ENCODE peak calls at places on chromosomes 16 and 17, in four cellular contexts. T is GM20000, P is fibroblast of the aortic adventitia, D is lower leg skin. N is an unnamed sample.
A peak's percentile ranks its signal among the peaks of the same experiment; 100 is the strongest.

GRCh38 chr17:74199306-74200092 is 4.0 kb upstream of the RPL38 start:
- DNase-seq in T (peak; percentile 76), P (peak; percentile 43), D (peak; percentile 94), N (peak; percentile 85)

GRCh38 chr17:41382396-41382795 is 290 bp upstream of the KRT34 start:
- DNase-seq in P (peak; percentile 31), D (no peak), T (no peak), N (no peak)

GRCh38 chr17:48552453-48553189 is 7.7 kb upstream of the HOXB2 start:
- DNase-seq in D (no peak), T (peak; percentile 70), P (peak; percentile 70), N (no peak)

GRCh38 chr16:54897930-54898329 is 32.7 kb upstream of the IRX5 start:
- DNase-seq in P (no peak), T (no peak), D (no peak), N (no peak)

GRCh38 chr17:61128671-61129115 is 270.9 kb upstream of the TBX2 start:
- DNase-seq in D (no peak), T (no peak), P (peak; percentile 15), N (no peak)

GRCh38 chr17:77061711-77062110 is 79.1 kb upstream of the SEC14L1 start:
- DNase-seq in D (no peak), T (no peak), P (no peak), N (no peak)

GRCh38 chr17:61554209-61554608 is 36.8 kb downstream of the NACA2 start:
- DNase-seq in P (no peak), D (no peak), T (no peak), N (no peak)

GRCh38 chr17:43734376-43734775 is 24.2 kb downstream of the SOST start:
- DNase-seq in T (no peak), D (no peak), P (peak; percentile 96), N (no peak)

GRCh38 chr17:57849163-57849873 is 526 bp downstream of the MRPS23 start:
- DNase-seq in D (no peak), T (no peak), P (no peak), N (no peak)

GRCh38 chr17:50072925-50073324 is 17.0 kb downstream of the ITGA3 start:
- DNase-seq in T (no peak), P (no peak), D (no peak), N (no peak)

GRCh38 chr17:49987290-49987585 is 7.8 kb downstream of the DLX3 start:
- DNase-seq in T (no peak), P (no peak), D (peak; percentile 72), N (no peak)

GRCh38 chr16:23330583-23331249 is 28.6 kb downstream of the SCNN1B start:
- DNase-seq in D (no peak), T (no peak), P (no peak), N (no peak)

GRCh38 chr17:2054262-2054739 is 602 bp upstream of the HIC1 start:
- DNase-seq in T (no peak), D (peak; percentile 88), P (peak; percentile 55), N (peak; percentile 50)

GRCh38 chr16:87618216-87618615 is 15.9 kb downstream of the JPH3 start:
- DNase-seq in D (no peak), P (no peak), T (no peak), N (no peak)
- TF ChIP-seq CTCF in D (no peak), P (no peak), T (no peak), N (no peak)

DNA sequence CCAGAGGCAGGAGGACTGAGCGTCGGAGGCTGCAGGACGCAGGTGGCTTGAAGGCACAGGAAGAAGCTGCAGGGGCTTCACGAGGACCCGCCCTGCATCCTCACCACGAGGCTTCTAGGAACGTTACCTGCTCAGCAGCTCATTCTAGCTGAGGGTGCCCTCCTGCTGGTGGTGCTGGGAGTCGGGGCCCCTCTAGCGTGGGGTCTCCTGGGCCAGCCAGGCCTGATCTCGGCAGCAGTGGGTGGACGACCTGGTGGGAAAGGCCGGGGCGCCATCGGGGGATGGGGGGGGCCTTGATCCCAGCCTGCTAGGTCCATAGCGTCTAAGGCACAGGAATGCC is 78.2 kb downstream of the KLHDC4 start:
- DNase-seq in D (no peak), P (no peak), T (no peak), N (no peak)
- TF ChIP-seq CTCF in D (no peak), P (no peak), T (no peak), N (no peak)

DNA sequence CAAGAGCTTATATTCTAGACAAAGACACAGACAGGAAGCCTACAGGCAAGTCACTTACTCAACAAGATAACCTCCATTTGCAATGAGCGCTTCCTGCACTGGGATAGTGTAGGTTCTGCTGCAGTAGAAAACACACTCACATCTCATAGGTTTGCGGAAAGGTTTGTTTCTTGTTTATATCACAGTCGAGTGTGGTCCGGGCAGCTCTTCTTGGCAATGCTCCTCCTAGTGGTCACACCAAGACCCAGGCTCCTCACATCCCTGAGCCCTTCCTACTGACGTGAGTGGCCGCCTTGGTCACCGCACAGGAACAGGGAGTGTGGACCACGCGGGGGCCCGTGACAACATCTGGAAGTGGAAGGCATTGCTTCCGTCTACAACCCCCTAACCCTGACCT is 48.0 kb upstream of the RBFOX3 start:
- DNase-seq in T (peak; percentile 12), D (peak; percentile 61), P (peak; percentile 1), N (no peak)
- TF ChIP-seq CTCF in T (no peak), D (no peak), P (peak; percentile 40), N (no peak)

GRCh38 chr17:64786337-64786736 is 124.2 kb upstream of the SMURF2 start:
- DNase-seq in D (peak; percentile 86), T (no peak), P (no peak), N (peak; percentile 10)
- TF ChIP-seq CTCF in D (no peak), T (no peak), P (no peak), N (no peak)

GRCh38 chr17:53150101-53150698 is 672.5 kb upstream of the KIF2B start:
- DNase-seq in P (no peak), T (no peak), D (no peak), N (no peak)
- TF ChIP-seq CTCF in P (no peak), T (no peak), D (no peak), N (no peak)

N was measured in GM13976.